ENCODE peak calls at places on chromosomes 6 and 20, in four cellular contexts. K is right lobe of liver, U is heart left ventricle, W is cardiac muscle cell. S is an unnamed sample. For H3K4me1, the result is how much of the 10 kb centered on the place peaks cover.

GRCh38 chr6:54299542-54300269 is 8.5 kb upstream of the TINAG start:
- DNase-seq in W (no peak), K (no peak), U (no peak), S (no peak)

GRCh38 chr6:1726341-1726763 is 116.6 kb downstream of the FOXC1 start:
- DNase-seq in K (no peak), W (no peak), U (no peak), S (no peak)

GRCh38 chr6:133778414-133778813 is 110.5 kb upstream of the TCF21 start:
- DNase-seq in U (no peak), K (no peak), W (no peak), S (no peak)

GRCh38 chr6:28142446-28142845 is 763 bp downstream of the ZKSCAN8 start:
- DNase-seq in K (no peak), U (no peak), W (no peak), S (no peak)

GRCh38 chr6:148455674-148456559 is 113.3 kb downstream of the SASH1 start:
- DNase-seq in K (no peak), W (no peak), U (no peak), S (no peak)

GRCh38 chr20:62616728-62617621 is 25.3 kb upstream of the SLCO4A1 start:
- DNase-seq in U (peak), W (peak), K (peak), S (peak)

GRCh38 chr6:223763-224162 is 68.5 kb upstream of the DUSP22 start:
- DNase-seq in K (no peak), W (no peak), U (no peak), S (no peak)

GRCh38 chr6:73803562-73804221 is 107.7 kb downstream of the CD109 start:
- DNase-seq in W (peak), K (no peak), U (no peak), S (no peak)

GRCh38 chr6:42292002-42292735 is 74.5 kb upstream of the MRPS10 start:
- DNase-seq in W (no peak), K (no peak), U (no peak), S (no peak)
- H3K4me1 ChIP-seq in W (under half), K (under half), U (under half), S (half or more)

GRCh38 chr6:131808460-131809269 is 845 bp downstream of the ENPP1 start:
- DNase-seq in K (no peak), W (no peak), U (no peak), S (no peak)

GRCh38 chr6:131807321-131807643 is 538 bp upstream of the ENPP1 start:
- DNase-seq in U (no peak), K (no peak), W (no peak), S (no peak)

GRCh38 chr6:131803007-131803769 is 4.6 kb upstream of the ENPP1 start:
- DNase-seq in K (no peak), W (no peak), U (no peak), S (no peak)

GRCh38 chr6:131811510-131811909 is 3.7 kb downstream of the ENPP1 start:
- DNase-seq in W (no peak), K (no peak), U (no peak), S (no peak)

GRCh38 chr6:131807644-131808459 is at the start of gene ENPP1:
- DNase-seq in K (peak), U (peak), W (peak), S (peak)
- TF ChIP-seq CTCF in K (peak), U (peak), W (peak), S (no peak)

DNA sequence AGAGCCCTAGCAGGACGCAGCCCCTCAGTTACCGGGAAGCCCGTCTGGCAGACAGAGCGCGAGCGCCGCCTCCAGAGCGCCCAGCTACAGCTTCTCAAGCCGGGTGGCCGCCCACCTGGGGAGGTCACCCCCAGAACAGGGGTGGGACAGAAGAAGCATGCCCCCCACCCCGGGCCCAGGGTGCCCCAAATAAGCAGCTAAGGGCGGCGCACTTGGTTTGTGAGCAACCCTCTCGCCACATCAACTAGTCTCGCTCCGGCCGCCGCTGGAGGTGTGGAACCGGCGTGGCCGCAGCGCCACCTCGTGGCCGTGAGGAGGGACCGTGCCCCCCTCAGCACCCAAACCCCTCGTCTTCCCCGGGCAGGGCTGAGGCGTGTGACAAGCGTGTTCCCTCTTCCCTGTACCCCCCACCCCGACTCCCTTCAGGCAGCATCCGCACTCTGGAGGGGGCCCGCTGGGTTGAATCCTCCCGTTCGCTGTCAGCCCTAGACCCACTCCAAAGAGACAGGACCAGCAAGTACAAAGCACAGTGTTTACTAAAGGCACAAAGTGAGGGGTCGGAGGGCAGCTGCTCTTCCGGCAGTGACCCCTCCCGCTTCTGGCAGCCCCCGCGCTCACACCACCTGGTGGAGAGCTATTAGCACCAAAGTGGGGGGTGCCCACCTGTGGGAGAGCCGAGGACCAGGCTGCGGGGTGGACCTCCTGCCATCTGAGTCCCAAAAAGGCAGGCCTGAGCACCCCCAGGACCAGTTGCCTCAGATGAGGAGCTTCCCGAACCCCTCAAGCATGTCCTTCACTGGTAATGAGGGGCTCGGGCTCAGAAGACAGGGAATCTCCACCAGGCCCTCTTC is 45.4 kb downstream of the MDFI start:
- DNase-seq in U (peak), W (peak), K (peak), S (no peak)
- H3K4me3 ChIP-seq in U (peak), W (no peak), K (peak), S (no peak)

GRCh38 chr6:163718537-163718936 is 304.0 kb downstream of the QKI start:
- DNase-seq in K (no peak), U (no peak), W (no peak), S (no peak)
- H3K4me1 ChIP-seq in K (under half), U (under half), W (under half), S (under half)

GRCh38 chr6:80316655-80317332 is 210.3 kb downstream of the BCKDHB start:
- DNase-seq in K (no peak), U (no peak), W (no peak), S (no peak)
- TF ChIP-seq CTCF in K (no peak), U (no peak), W (peak), S (no peak)

S was measured in RWPE2.